ENCODE peak calls at places on chromosomes 11 and 22, in seven cellular contexts. F, X, I, V, C, W and R are unnamed samples.

GRCh38 chr22:17917490-17917983 is 106.8 kb downstream of the MICAL3 start:
- DNase-seq in F (no peak), X (no peak), I (no peak), V (no peak), C (no peak), W (peak), R (no peak)

GRCh38 chr22:24423519-24424000 is 3.8 kb upstream of the ADORA2A start:
- DNase-seq in F (no peak), X (no peak), I (no peak), V (no peak), C (peak), W (peak), R (no peak)

GRCh38 chr11:40292636-40293585 is 1166.5 kb downstream of the LRRC4C start:
- DNase-seq in F (no peak), X (no peak), I (no peak), V (no peak), C (peak), W (no peak), R (no peak)

GRCh38 chr11:111220716-111221115 is 24.8 kb upstream of the POU2AF2 start:
- DNase-seq in F (no peak), X (no peak), I (no peak), V (no peak), C (no peak), W (no peak), R (no peak)

GRCh38 chr11:47010192-47010591 is 73.6 kb downstream of the CSTPP1 start:
- DNase-seq in F (no peak), X (no peak), I (no peak), V (no peak), C (no peak), W (no peak), R (no peak)

GRCh38 chr11:27331984-27332383 is 31.0 kb downstream of the CCDC34 start:
- DNase-seq in F (no peak), X (no peak), I (no peak), V (peak), C (no peak), W (no peak), R (no peak)

GRCh38 chr11:134544095-134544815 is 132.2 kb upstream of the B3GAT1 start:
- DNase-seq in F (no peak), X (no peak), I (no peak), V (no peak), C (no peak), W (no peak), R (no peak)

GRCh38 chr11:67213251-67213650 is 53.0 kb upstream of the GRK2 start:
- DNase-seq in F (no peak), X (no peak), I (peak), V (no peak), C (no peak), W (no peak), R (no peak)

GRCh38 chr11:102577182-102577581 is 46.6 kb upstream of the MMP7 start:
- DNase-seq in F (no peak), X (no peak), I (no peak), V (no peak), C (no peak), W (no peak), R (no peak)

GRCh38 chr11:101949846-101950245 is 33.5 kb upstream of the ANGPTL5 start:
- DNase-seq in F (no peak), X (no peak), I (no peak), V (no peak), C (no peak), W (no peak), R (no peak)

GRCh38 chr22:50507421-50507990 is at the start of gene LMF2:
- DNase-seq in F (no peak), X (no peak), I (no peak), V (peak), C (peak), W (peak), R (no peak)

GRCh38 chr11:114215428-114215827 is 80.8 kb upstream of the NNMT start:
- DNase-seq in F (no peak), X (no peak), I (no peak), V (no peak), C (no peak), W (no peak), R (no peak)

GRCh38 chr11:43649501-43649900 is 31.0 kb upstream of the HSD17B12 start:
- DNase-seq in F (no peak), X (no peak), I (no peak), V (no peak), C (no peak), W (no peak), R (no peak)

GRCh38 chr11:131591051-131591461 is 220.6 kb downstream of the NTM start:
- DNase-seq in F (no peak), X (no peak), I (no peak), V (no peak), C (no peak), W (no peak), R (no peak)

GRCh38 chr11:97398246-97398645 is 1008.4 kb downstream of the JRKL start:
- DNase-seq in F (no peak), X (no peak), I (no peak), V (no peak), C (no peak), W (no peak), R (no peak)

GRCh38 chr11:11937957-11938356 is 70.5 kb downstream of the DKK3 start:
- DNase-seq in F (peak), X (no peak), I (no peak), V (no peak), C (no peak), W (no peak), R (no peak)

GRCh38 chr11:127943763-127944162 is 643.6 kb downstream of the ETS1 start:
- DNase-seq in F (no peak), X (no peak), I (no peak), V (no peak), C (no peak), W (no peak), R (no peak)

GRCh38 chr11:10930224-10930960 is 72.5 kb upstream of the ZBED5 start:
- DNase-seq in F (no peak), X (no peak), I (no peak), V (no peak), C (no peak), W (no peak), R (no peak)

GRCh38 chr11:85945296-85945695 is 90.1 kb downstream of the CCDC83 start:
- DNase-seq in F (no peak), X (no peak), I (no peak), V (no peak), C (no peak), W (no peak), R (no peak)

GRCh38 chr11:68710445-68710844 is 26.1 kb downstream of the GAL start:
- DNase-seq in F (no peak), X (no peak), I (no peak), V (no peak), C (no peak), W (no peak), R (no peak)

GRCh38 chr11:68707527-68707926 is 23.2 kb downstream of the GAL start:
- DNase-seq in F (no peak), X (no peak), I (no peak), V (no peak), C (no peak), W (no peak), R (no peak)

GRCh38 chr11:68706237-68706636 is 21.9 kb downstream of the GAL start:
- DNase-seq in F (no peak), X (no peak), I (no peak), V (no peak), C (no peak), W (no peak), R (no peak)

GRCh38 chr11:68709064-68709463 is 24.7 kb downstream of the GAL start:
- DNase-seq in F (no peak), X (no peak), I (no peak), V (no peak), C (no peak), W (no peak), R (no peak)

GRCh38 chr11:68704887-68705286 is 20.5 kb downstream of the GAL start:
- DNase-seq in F (no peak), X (peak), I (no peak), V (no peak), C (no peak), W (peak), R (no peak)
- TF ChIP-seq SIN3A in F (no peak), X (no peak), I (no peak), V (no peak), C (no peak), W (no peak), R (no peak)

GRCh38 chr11:62646825-62647608 is 604 bp upstream of the GANAB start:
- DNase-seq in F (no peak), X (no peak), I (no peak), V (no peak), C (peak), W (no peak), R (no peak)
- H3K27ac ChIP-seq in F (peak), X (no peak), I (no peak), V (peak), C (no peak), W (peak), R (peak)

DNA sequence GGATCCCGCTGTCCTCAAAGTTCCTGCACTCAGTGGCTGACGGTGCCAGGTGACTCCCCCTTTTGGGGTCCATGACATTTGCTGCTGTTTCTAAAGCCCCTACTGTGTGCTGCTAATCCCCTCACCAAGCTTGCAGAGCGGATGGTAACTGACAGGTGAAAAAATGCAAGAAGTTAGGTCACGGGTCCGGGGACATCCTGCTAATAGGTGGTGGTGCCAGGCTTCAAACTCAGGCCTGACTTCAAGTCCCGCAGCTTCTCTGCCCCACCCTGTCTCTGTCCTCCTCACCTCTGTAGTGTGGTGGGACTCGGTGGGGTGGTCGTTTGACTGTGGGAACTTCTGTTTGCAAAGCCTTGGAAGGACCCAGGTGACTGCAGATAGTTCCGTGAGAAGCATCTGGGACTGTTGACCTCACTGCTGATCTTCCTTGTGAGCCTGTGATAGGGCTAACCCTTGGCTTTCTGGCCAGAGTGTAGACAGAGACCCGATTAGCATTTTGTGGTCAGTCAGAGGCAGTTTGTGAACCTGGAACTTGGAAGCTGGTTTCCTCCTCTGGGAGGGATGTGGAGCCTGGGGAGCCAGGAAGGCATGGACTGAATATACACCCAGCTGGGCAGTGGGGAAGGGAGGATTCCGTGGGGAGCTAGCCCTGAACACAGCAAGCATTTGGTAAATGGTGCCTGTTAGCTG is 115.4 kb upstream of the OR4B1 start:
- DNase-seq in F (no peak), X (no peak), I (no peak), V (no peak), C (no peak), W (no peak), R (no peak)
- H3K4me3 ChIP-seq in F (no peak), X (no peak), I (no peak), V (peak), C (no peak), W (no peak), R (no peak)

DNA sequence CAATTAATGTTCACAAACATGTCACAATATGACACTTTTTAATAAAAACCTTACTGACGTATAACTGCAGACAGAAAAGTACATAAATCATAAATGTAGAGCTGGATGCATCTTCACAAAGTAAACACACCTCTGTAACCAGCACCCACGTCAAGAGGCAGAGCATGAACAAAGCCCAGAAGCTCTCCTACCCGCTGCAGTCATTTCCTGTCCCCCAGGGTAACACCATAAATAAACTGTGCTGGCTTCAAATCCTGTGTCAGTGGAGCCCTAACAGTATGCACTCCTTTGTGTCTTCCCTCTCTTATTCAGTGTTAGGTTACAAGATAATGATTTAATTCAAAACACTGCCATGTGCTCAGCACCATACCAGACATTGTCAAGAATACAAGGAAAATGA is 5.7 kb downstream of the SYT13 start:
- DNase-seq in F (no peak), X (no peak), I (no peak), V (no peak), C (no peak), W (no peak), R (no peak)
- TF ChIP-seq SIN3A in F (no peak), X (no peak), I (no peak), V (no peak), C (no peak), W (no peak), R (no peak)

GRCh38 chr11:119618208-119618909 is 110.6 kb downstream of the NECTIN1 start:
- DNase-seq in F (no peak), X (no peak), I (no peak), V (peak), C (no peak), W (no peak), R (no peak)

GRCh38 chr11:119615003-119615878 is 113.8 kb downstream of the NECTIN1 start:
- DNase-seq in F (peak), X (no peak), I (peak), V (peak), C (no peak), W (no peak), R (peak)

GRCh38 chr11:119615879-119616190 is 113.2 kb downstream of the NECTIN1 start:
- DNase-seq in F (no peak), X (no peak), I (no peak), V (no peak), C (no peak), W (no peak), R (no peak)

GRCh38 chr11:119616586-119617342 is 112.2 kb downstream of the NECTIN1 start:
- DNase-seq in F (no peak), X (no peak), I (no peak), V (no peak), C (no peak), W (no peak), R (no peak)

DNA sequence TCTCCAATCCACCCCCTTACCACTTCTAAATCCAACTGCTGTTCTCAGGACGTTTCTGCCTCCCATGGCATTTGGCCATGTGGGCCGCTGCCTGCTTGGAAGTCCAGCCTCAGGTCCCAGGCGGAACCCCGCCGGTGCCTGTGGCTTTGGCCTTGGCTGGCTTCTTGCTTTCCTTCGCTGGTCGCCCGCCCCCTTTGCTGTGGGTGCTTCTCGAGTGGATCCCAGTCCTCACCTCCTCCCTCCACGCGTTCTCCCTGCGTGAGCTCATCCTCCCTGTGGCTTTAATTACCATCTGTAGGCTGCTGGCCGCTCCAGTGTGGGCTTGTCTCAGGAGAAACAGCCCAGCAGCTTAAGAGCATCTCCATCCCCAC is 111.7 kb downstream of the NECTIN1 start:
- DNase-seq in F (no peak), X (no peak), I (no peak), V (no peak), C (no peak), W (no peak), R (no peak)
- H3K27ac ChIP-seq in F (no peak), X (no peak), I (no peak), V (no peak), C (no peak), W (no peak), R (no peak)

GRCh38 chr11:119363081-119363861 is 16.8 kb upstream of the MFRP start:
- DNase-seq in F (no peak), X (no peak), I (no peak), V (no peak), C (no peak), W (peak), R (no peak)

GRCh38 chr11:119361961-119362725 is 15.6 kb upstream of the MFRP start:
- DNase-seq in F (no peak), X (no peak), I (no peak), V (no peak), C (no peak), W (no peak), R (no peak)

GRCh38 chr11:119362741-119363080 is 16.2 kb upstream of the MFRP start:
- DNase-seq in F (no peak), X (no peak), I (no peak), V (no peak), C (no peak), W (no peak), R (no peak)

GRCh38 chr11:119359365-119360229 is 13.1 kb upstream of the MFRP start:
- DNase-seq in F (no peak), X (no peak), I (no peak), V (no peak), C (no peak), W (no peak), R (no peak)

GRCh38 chr11:119361056-119361787 is 14.7 kb upstream of the MFRP start:
- DNase-seq in F (peak), X (no peak), I (no peak), V (peak), C (peak), W (peak), R (peak)
- H3K4me3 ChIP-seq in F (no peak), X (peak), I (no peak), V (no peak), C (no peak), W (no peak), R (peak)

DNA sequence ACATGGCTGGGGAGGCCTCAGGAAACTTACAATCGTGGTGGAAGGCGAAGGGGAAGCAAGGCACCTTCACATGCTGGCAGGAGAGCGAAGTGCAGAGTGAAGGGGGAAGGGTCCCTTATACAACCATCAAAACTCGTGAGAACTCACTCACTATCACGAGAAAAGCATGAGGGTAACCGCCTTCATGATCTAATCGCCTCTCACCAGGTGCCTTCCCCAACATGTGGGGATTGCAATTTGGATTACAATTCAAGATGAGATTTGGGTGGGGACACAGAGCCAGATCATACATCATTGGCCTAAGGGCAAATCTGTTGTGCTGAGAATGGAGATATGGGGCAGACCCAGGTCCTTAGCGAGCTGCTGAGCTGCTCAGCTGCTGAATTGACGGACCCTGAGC is 13.1 kb downstream of the C1QTNF6 start:
- DNase-seq in F (no peak), X (no peak), I (no peak), V (no peak), C (peak), W (no peak), R (no peak)
- TF ChIP-seq SIN3A in F (no peak), X (no peak), I (no peak), V (no peak), C (no peak), W (no peak), R (no peak)

GRCh38 chr11:45285931-45286632 is at the start of gene SYT13:
- DNase-seq in F (no peak), X (peak), I (no peak), V (no peak), C (peak), W (no peak), R (no peak)

GRCh38 chr11:45288395-45288794 is 2.3 kb upstream of the SYT13 start:
- DNase-seq in F (no peak), X (no peak), I (no peak), V (no peak), C (no peak), W (no peak), R (no peak)

GRCh38 chr11:45282070-45282469 is 4.1 kb downstream of the SYT13 start:
- DNase-seq in F (no peak), X (no peak), I (no peak), V (no peak), C (no peak), W (no peak), R (no peak)

GRCh38 chr11:45287316-45287903 is 1.3 kb upstream of the SYT13 start:
- DNase-seq in F (no peak), X (no peak), I (no peak), V (no peak), C (no peak), W (no peak), R (no peak)

GRCh38 chr11:45285289-45285828 is 782 bp downstream of the SYT13 start:
- DNase-seq in F (no peak), X (no peak), I (no peak), V (no peak), C (peak), W (no peak), R (no peak)
- H3K27ac ChIP-seq in F (no peak), X (no peak), I (no peak), V (no peak), C (no peak), W (no peak), R (no peak)